ENCODE peak calls at places on chromosomes 16 and 17, in five cellular contexts. G is mammary epithelial cell, N is GM12865, E is bronchial epithelial cell, T is heart left ventricle. S is an unnamed sample.

GRCh38 chr16:2087426-2088191 is 39.8 kb downstream of the TSC2 start:
- DNase-seq in G (no peak), N (no peak), E (no peak), T (no peak), S (no peak)

GRCh38 chr16:82082543-82083244 is 47.6 kb downstream of the HSD17B2 start:
- DNase-seq in G (peak), N (peak), E (peak), T (no peak), S (peak)

GRCh38 chr16:83336630-83337029 is 471.1 kb upstream of the HSBP1 start:
- DNase-seq in G (peak), N (no peak), E (peak), T (no peak), S (peak)

GRCh38 chr17:76597156-76598003 is 11.7 kb upstream of the ST6GALNAC2 start:
- DNase-seq in G (peak), N (peak), E (peak), T (no peak), S (peak)

GRCh38 chr16:80058236-80058635 is 457.7 kb upstream of the MAF start:
- DNase-seq in G (no peak), N (no peak), E (peak), T (peak), S (peak)

GRCh38 chr16:86384263-86384649 is 126.1 kb upstream of the FOXF1 start:
- DNase-seq in G (no peak), N (no peak), E (no peak), T (peak), S (no peak)

GRCh38 chr17:73205326-73205980 is 12.6 kb downstream of the COG1 start:
- DNase-seq in G (no peak), N (no peak), E (no peak), T (no peak), S (no peak)

GRCh38 chr16:2386990-2387389 is 42.3 kb upstream of the CCNF start:
- DNase-seq in G (no peak), N (no peak), E (no peak), T (no peak), S (no peak)

GRCh38 chr16:89064606-89065444 is 28.8 kb upstream of the ACSF3 start:
- DNase-seq in G (no peak), N (no peak), E (no peak), T (no peak), S (no peak)

GRCh38 chr16:4507588-4508345 is 30.8 kb downstream of the CDIP1 start:
- DNase-seq in G (no peak), N (no peak), E (no peak), T (no peak), S (no peak)

GRCh38 chr17:14317383-14317782 is 16.5 kb downstream of the HS3ST3B1 start:
- DNase-seq in G (no peak), N (no peak), E (no peak), T (no peak), S (no peak)

GRCh38 chr16:10678655-10679054 is 16.1 kb downstream of the TEKT5 start:
- DNase-seq in G (no peak), N (no peak), E (no peak), T (no peak), S (no peak)

GRCh38 chr17:75338335-75338734 is 49.1 kb upstream of the SLC25A19 start:
- DNase-seq in G (no peak), N (no peak), E (no peak), T (no peak), S (no peak)

GRCh38 chr16:84044108-84044488 is 1.5 kb upstream of the SLC38A8 start:
- DNase-seq in G (no peak), N (peak), E (no peak), T (peak), S (peak)

GRCh38 chr16:20323591-20324117 is 3.7 kb downstream of the GP2 start:
- DNase-seq in G (no peak), N (no peak), E (no peak), T (no peak), S (no peak)

GRCh38 chr16:85188822-85189672 is 76.8 kb upstream of the CIBAR2 start:
- DNase-seq in G (no peak), N (no peak), E (no peak), T (no peak), S (no peak)

GRCh38 chr17:7352910-7353635 is 1.1 kb downstream of the KCTD11 start:
- DNase-seq in G (no peak), N (no peak), E (no peak), T (no peak), S (no peak)

GRCh38 chr17:32116937-32117336 is 25.4 kb upstream of the RHOT1 start:
- DNase-seq in G (no peak), N (no peak), E (no peak), T (no peak), S (no peak)

GRCh38 chr17:55549140-55549539 is 37.9 kb upstream of the SMIM36 start:
- DNase-seq in G (no peak), N (peak), E (peak), T (no peak), S (peak)

GRCh38 chr17:35053204-35053603 is 10.3 kb downstream of the RFFL start:
- DNase-seq in G (no peak), N (no peak), E (no peak), T (no peak), S (no peak)

GRCh38 chr16:85306071-85306792 is 194.0 kb upstream of the CIBAR2 start:
- DNase-seq in G (peak), N (peak), E (peak), T (peak), S (peak)

GRCh38 chr16:705748-706188 is at the start of gene FBXL16:
- DNase-seq in G (no peak), N (no peak), E (no peak), T (no peak), S (peak)

GRCh38 chr17:51833620-51834019 is 324.9 kb downstream of the CA10 start:
- DNase-seq in G (no peak), N (no peak), E (no peak), T (no peak), S (no peak)

GRCh38 chr16:10616744-10617640 is 36.6 kb upstream of the EMP2 start:
- DNase-seq in G (peak), N (no peak), E (peak), T (peak), S (peak)

GRCh38 chr17:50265690-50266306 is 8.5 kb upstream of the TMEM92 start:
- DNase-seq in G (no peak), N (no peak), E (no peak), T (no peak), S (no peak)

GRCh38 chr16:88948781-88949490 is 28.1 kb downstream of the CBFA2T3 start:
- DNase-seq in G (no peak), N (no peak), E (peak), T (no peak), S (no peak)

GRCh38 chr17:60639019-60639330 is 38.7 kb upstream of the BCAS3 start:
- DNase-seq in G (no peak), N (no peak), E (no peak), T (no peak), S (no peak)
- TF ChIP-seq CTCF in G (no peak), N (no peak), E (no peak), T (no peak), S (no peak)

GRCh38 chr17:63276821-63277220 is 169.3 kb downstream of the CYB561 start:
- DNase-seq in G (no peak), N (no peak), E (no peak), T (no peak), S (no peak)

GRCh38 chr17:63275318-63275967 is 170.7 kb downstream of the CYB561 start:
- DNase-seq in G (peak), N (no peak), E (peak), T (no peak), S (peak)

GRCh38 chr17:63275968-63276349 is 170.1 kb downstream of the CYB561 start:
- DNase-seq in G (no peak), N (no peak), E (no peak), T (no peak), S (no peak)

GRCh38 chr17:63276376-63276775 is 169.7 kb downstream of the CYB561 start:
- DNase-seq in G (no peak), N (no peak), E (no peak), T (no peak), S (no peak)

DNA sequence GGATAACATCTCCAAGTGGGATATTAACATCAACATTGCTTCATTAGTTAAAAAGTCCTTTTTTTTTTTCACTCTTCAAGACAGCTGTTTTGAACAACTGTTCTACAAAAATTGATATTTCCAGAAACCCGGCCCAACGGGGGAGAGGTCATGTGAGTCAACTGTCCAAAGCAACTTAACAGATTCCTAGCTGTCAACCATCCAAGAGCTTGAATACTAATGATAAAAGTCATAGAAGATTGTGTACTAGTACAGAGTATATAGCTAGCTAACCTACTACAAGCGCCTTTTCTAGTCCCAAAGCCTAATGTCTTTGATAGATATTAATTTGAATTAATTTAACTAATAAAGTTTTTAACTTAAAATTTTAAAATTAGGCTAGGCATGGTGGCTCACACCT is 171.9 kb downstream of the CYB561 start:
- DNase-seq in G (no peak), N (no peak), E (no peak), T (peak), S (no peak)
- H3K4me3 ChIP-seq in G (no peak), N (no peak), E (no peak), T (no peak), S (no peak)

DNA sequence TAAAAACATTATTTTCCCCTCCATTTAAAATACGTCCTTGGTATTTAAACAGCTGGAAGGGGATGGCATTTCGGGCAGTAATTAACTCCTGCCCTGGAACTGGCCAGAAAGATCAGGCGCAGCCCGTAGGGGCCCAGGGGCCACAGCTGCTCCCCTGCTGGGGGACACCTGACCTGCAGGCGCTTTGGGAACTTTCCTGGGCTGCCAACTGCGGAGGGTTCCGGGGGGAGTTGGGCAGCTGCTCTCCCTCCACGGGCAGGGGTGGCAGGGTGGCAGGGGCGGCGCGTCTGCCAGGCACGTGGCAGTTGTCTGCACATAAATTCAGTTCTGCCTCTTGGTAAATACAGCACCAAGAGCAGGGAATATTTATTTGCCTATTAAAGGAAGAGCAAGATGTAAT is 30.1 kb upstream of the CHMP6 start:
- DNase-seq in G (no peak), N (no peak), E (no peak), T (no peak), S (no peak)
- TF ChIP-seq CTCF in G (no peak), N (no peak), E (no peak), T (no peak), S (no peak)

GRCh38 chr16:29876578-29877249 is 13.7 kb upstream of the CDIPT start:
- DNase-seq in G (no peak), N (no peak), E (no peak), T (no peak), S (no peak)
- H3K4me3 ChIP-seq in G (no peak), N (no peak), E (no peak), T (peak), S (no peak)

GRCh38 chr16:13923703-13924298 is 3.8 kb downstream of the ERCC4 start:
- DNase-seq in G (peak), N (peak), E (peak), T (no peak), S (peak)
- TF ChIP-seq CTCF in G (peak), N (peak), E (peak), T (peak), S (peak)

DNA sequence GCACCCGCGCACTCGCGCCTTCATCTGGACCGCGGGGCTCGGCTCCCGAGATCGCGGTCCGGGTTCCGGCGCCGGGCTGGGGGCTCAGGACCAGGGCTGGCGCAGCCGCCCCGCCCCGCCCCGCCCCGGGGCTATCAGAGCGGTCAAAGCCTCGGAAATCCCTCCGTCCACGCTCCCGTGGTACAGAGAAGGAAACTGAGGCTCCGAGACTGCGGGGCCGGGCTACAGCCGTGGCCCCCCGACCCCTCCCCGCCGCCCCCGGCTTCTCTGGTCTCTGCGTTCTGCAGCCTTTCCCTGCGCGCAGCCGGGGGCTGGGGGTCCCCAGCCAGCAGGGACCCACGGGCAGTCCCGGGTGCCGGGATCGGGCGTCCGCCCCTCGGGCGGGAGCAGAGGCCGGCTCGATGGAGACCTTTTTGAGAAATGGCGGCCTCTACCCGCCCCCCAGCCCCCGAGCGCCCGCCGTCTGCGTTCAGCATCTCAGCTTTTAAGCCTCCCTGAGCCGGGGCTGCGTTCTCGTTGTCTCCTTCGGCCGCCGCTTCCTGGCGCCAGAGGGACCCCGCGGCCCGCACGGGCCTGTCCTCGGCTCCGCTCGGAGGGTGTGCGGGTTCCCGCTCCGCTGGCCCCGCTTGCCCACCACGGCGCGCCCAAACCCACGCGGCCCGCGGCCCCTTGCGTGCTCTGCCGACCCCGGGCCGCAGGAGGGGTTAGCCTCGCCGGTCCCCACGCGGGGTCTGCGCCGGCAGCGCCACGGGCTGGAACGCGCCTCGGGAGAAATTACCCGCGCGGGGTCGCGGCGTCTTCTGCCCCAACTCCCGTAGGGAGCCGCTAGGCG is 1.5 kb upstream of the NPTX1 start:
- DNase-seq in G (peak), N (no peak), E (no peak), T (no peak), S (peak)
- H3K4me3 ChIP-seq in G (no peak), N (no peak), E (no peak), T (peak), S (no peak)

GRCh38 chr17:45145035-45145389 is 3.3 kb upstream of the HEXIM1 start:
- DNase-seq in G (no peak), N (no peak), E (no peak), T (no peak), S (no peak)

GRCh38 chr17:45147102-45147580 is 1.1 kb upstream of the HEXIM1 start:
- DNase-seq in G (no peak), N (peak), E (no peak), T (no peak), S (peak)

GRCh38 chr17:45146616-45147101 is 1.6 kb upstream of the HEXIM1 start:
- DNase-seq in G (peak), N (peak), E (peak), T (peak), S (no peak)

GRCh38 chr17:45147581-45148182 is 593 bp upstream of the HEXIM1 start:
- DNase-seq in G (peak), N (peak), E (peak), T (peak), S (peak)

GRCh38 chr17:45146166-45146565 is 2.1 kb upstream of the HEXIM1 start:
- DNase-seq in G (no peak), N (no peak), E (no peak), T (no peak), S (no peak)
- TF ChIP-seq CTCF in G (no peak), N (no peak), E (no peak), T (no peak), S (no peak)

GRCh38 chr16:30007378-30007895 is 3.4 kb downstream of the DOC2A start:
- DNase-seq in G (no peak), N (no peak), E (no peak), T (no peak), S (no peak)

GRCh38 chr16:30011505-30012480 is 966 bp upstream of the DOC2A start:
- DNase-seq in G (no peak), N (no peak), E (no peak), T (no peak), S (no peak)

GRCh38 chr16:30009085-30009862 is 1.6 kb downstream of the DOC2A start:
- DNase-seq in G (no peak), N (no peak), E (no peak), T (no peak), S (no peak)

GRCh38 chr16:30010817-30011504 is at the start of gene DOC2A:
- DNase-seq in G (no peak), N (no peak), E (no peak), T (peak), S (no peak)

DNA sequence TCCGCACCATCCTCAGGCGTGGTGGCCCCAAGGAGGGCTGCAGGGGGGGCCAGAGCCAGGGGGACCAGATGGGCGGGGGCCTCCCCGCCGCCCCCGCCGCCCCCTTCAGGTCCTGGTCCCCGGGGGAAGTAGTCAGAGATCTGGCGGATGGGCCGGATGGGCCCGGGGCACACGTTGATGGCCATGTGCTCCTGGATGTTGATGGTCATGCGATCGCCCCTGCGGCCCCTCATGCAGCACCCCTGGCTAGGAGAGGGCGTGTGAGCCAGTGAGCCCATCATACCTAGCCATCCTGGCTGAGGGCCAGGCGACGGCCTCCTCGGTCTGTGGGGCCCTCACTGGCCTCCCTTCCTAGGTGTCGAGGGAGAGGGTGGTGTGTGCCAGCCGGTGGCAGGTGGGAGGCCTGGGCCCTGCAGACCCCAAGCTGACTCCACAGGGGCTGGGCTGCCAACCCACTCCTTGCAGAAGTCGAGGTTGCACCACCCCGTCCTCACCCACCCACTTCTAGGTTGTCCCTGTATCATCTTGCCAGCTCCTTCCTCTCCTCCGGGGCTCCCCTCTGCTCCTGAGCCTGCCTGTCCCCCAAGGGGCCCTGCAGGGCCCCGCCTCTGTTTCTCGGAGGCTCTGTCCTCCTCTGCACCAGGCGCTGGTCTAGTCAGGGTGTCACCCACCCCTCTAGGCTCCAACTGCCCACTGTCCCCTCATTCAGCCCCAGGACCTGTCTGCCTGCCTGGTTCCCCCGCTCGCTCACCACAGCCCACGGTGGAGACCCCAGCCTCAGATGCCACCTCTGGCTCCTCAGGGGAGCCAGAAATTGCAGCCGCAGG is 624 bp downstream of the DOC2A start:
- DNase-seq in G (no peak), N (no peak), E (no peak), T (no peak), S (no peak)
- H3K4me3 ChIP-seq in G (no peak), N (no peak), E (no peak), T (peak), S (no peak)

DNA sequence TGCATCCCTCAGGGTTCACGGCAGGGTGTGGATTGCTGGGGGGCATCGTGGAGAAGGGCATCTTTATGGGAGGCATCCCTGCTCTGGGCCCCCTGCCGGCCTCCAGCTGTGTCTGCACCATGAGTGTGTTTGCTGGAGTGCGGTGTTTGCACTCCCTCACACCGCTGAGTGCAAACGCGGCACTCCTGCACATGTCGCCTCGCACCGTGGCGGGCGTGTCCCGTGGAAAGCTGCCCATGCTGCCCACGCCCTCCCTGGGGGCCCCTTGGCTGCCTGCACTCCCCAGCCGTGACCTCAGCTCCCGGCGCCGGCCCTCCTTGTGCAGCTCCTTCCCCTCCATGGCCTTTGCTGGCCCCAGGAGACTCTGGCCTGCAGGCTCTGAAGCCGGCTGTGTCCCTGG is 74.6 kb upstream of the ZNF750 start:
- DNase-seq in G (no peak), N (peak), E (peak), T (peak), S (peak)
- TF ChIP-seq CTCF in G (no peak), N (peak), E (peak), T (peak), S (peak)

GRCh38 chr17:28724500-28725165 is 1.4 kb downstream of the TLCD1 start:
- DNase-seq in G (no peak), N (peak), E (no peak), T (no peak), S (peak)
- H3K4me3 ChIP-seq in G (peak), N (peak), E (peak), T (no peak), S (peak)

S was measured in epithelial cell of esophagus.